ENCODE peak calls at places on chromosomes 7 and 10, in four cellular contexts. M is T-helper 2 cell, F is fibroblast of gingiva, Z is brain microvascular endothelial cell. Y is an unnamed sample.
A peak's percentile ranks its signal among the peaks of the same experiment; 100 is the strongest.

GRCh38 chr10:17214991-17215781 is 12.9 kb upstream of the VIM start:
- DNase-seq in Z (peak; percentile 91), M (no peak), F (peak; percentile 98), Y (no peak)

GRCh38 chr7:16804674-16805439 is at the start of gene AGR2:
- DNase-seq in F (no peak), Z (no peak), M (no peak), Y (no peak)

GRCh38 chr7:18859331-18859730 is 258.1 kb downstream of the TWIST1 start:
- DNase-seq in Z (no peak), F (no peak), M (peak; percentile 38), Y (no peak)

GRCh38 chr7:80210400-80210799 is 75.8 kb downstream of the GNAI1 start:
- DNase-seq in F (peak; percentile 24), Z (no peak), M (no peak), Y (no peak)

GRCh38 chr10:30489291-30489823 is 55.4 kb downstream of the MAP3K8 start:
- DNase-seq in M (no peak), F (no peak), Z (no peak), Y (no peak)

GRCh38 chr7:128847721-128848211 is 14.9 kb upstream of the ATP6V1F start:
- DNase-seq in M (no peak), Z (no peak), F (no peak), Y (no peak)

GRCh38 chr10:75191821-75192568 is 18.6 kb upstream of the VDAC2 start:
- DNase-seq in F (peak; percentile 95), M (no peak), Z (peak; percentile 89), Y (no peak)

GRCh38 chr10:132464256-132465192 is 67.5 kb downstream of the PWWP2B start:
- DNase-seq in Z (no peak), F (peak; percentile 72), M (no peak), Y (no peak)

GRCh38 chr10:59872892-59873463 is 33.4 kb downstream of the CCDC6 start:
- DNase-seq in F (peak; percentile 76), Z (peak; percentile 92), M (no peak), Y (no peak)

GRCh38 chr7:141567465-141567864 is 16.3 kb downstream of the AGK start:
- DNase-seq in M (no peak), Z (no peak), F (no peak), Y (no peak)

Y was measured in activated B cell treated with CpG ODN at 0.5 μM for 24 hours.